ENCODE peak calls at places on chromosomes 6 and 20, in six cellular contexts. F is endodermal cell, U is neural crest cell, S is ELF-1, Q is islet precursor cell, O is HCEC 1CT. Z is an unnamed sample.

GRCh38 chr20:36865076-36865860 is 10.7 kb upstream of the TLDC2 start:
- DNase-seq in U (no peak), Q (peak; percentile 52), O (no peak), F (no peak), S (no peak), Z (no peak)

GRCh38 chr20:40319741-40320499 is 369.1 kb downstream of the MAFB start:
- DNase-seq in O (no peak), U (no peak), Q (no peak), S (no peak), F (no peak), Z (no peak)

GRCh38 chr20:58021481-58021880 is 207.0 kb downstream of the ANKRD60 start:
- DNase-seq in Q (peak; percentile 59), S (peak; percentile 50), U (no peak), O (no peak), F (peak; percentile 79), Z (no peak)

GRCh38 chr6:105452924-105453756 is 50.3 kb upstream of the PREP start:
- DNase-seq in F (no peak), Q (no peak), S (no peak), O (no peak), U (no peak), Z (no peak)

GRCh38 chr20:48177058-48177457 is 391.8 kb upstream of the SULF2 start:
- DNase-seq in O (no peak), F (no peak), Q (no peak), S (no peak), U (no peak), Z (no peak)

GRCh38 chr6:10418862-10419748 is 4.2 kb upstream of the TFAP2A start:
- DNase-seq in Q (peak; percentile 96), S (peak; percentile 92), O (no peak), U (no peak), F (peak; percentile 93), Z (no peak)

GRCh38 chr20:1686151-1686748 is 28.7 kb upstream of the SIRPG start:
- DNase-seq in U (no peak), O (no peak), F (no peak), S (no peak), Q (no peak), Z (no peak)

GRCh38 chr6:31968326-31968725 is 3.6 kb downstream of the DXO start:
- DNase-seq in F (no peak), S (no peak), U (no peak), Q (no peak), O (no peak), Z (no peak)

GRCh38 chr6:167758309-167759023 is 68.2 kb upstream of the AFDN start:
- DNase-seq in S (no peak), F (no peak), O (no peak), U (no peak), Q (no peak), Z (no peak)

GRCh38 chr20:63248835-63249591 is 5.2 kb downstream of the NKAIN4 start:
- DNase-seq in Q (no peak), O (no peak), S (no peak), F (no peak), U (no peak), Z (no peak)

GRCh38 chr6:112691289-112691688 is 344.2 kb downstream of the RFPL4B start:
- DNase-seq in U (no peak), F (no peak), O (peak; percentile 92), Q (no peak), S (no peak), Z (peak; percentile 80)

GRCh38 chr20:11905460-11906150 is 12.1 kb upstream of the BTBD3 start:
- DNase-seq in F (no peak), O (no peak), S (no peak), Q (no peak), U (no peak), Z (no peak)

GRCh38 chr20:50995506-50995905 is 27.4 kb downstream of the KCNG1 start:
- DNase-seq in S (no peak), O (peak; percentile 49), F (no peak), U (no peak), Q (no peak), Z (peak; percentile 45)

GRCh38 chr20:18287915-18288747 is at the start of gene ZNF133:
- DNase-seq in U (peak; percentile 90), F (peak; percentile 99), S (peak; percentile 98), O (peak; percentile 92), Q (peak; percentile 97), Z (peak; percentile 92)

GRCh38 chr20:58017237-58017969 is 211.1 kb downstream of the ANKRD60 start:
- DNase-seq in S (no peak), O (no peak), Q (peak; percentile 90), U (peak; percentile 16), F (peak; percentile 15), Z (no peak)

GRCh38 chr6:154292855-154293519 is 63.6 kb downstream of the IPCEF1 start:
- DNase-seq in Q (no peak), F (no peak), O (peak; percentile 74), S (no peak), U (no peak), Z (peak; percentile 49)

GRCh38 chr6:160978141-160978926 is 13.2 kb upstream of the MAP3K4 start:
- DNase-seq in U (no peak), O (peak; percentile 73), Q (no peak), S (no peak), F (no peak), Z (peak; percentile 47)

GRCh38 chr6:52634211-52634610 is 36.7 kb upstream of the TMEM14A start:
- DNase-seq in F (no peak), U (no peak), Q (no peak), O (peak; percentile 45), S (no peak), Z (no peak)

GRCh38 chr6:36853325-36853724 is 14.1 kb upstream of the CPNE5 start:
- DNase-seq in Q (no peak), F (peak; percentile 31), U (no peak), S (no peak), O (peak; percentile 98), Z (peak; percentile 73)

Z was measured in AG08396.